ENCODE peak calls at places on chromosomes 6 and 20, in six cellular contexts. Z is HepG2, D is GM12878, H is A549, K is endothelial cell of umbilical vein, Y is K562. T is an unnamed sample.

GRCh38 chr6:36911946-36912555 is 26.3 kb downstream of the C6orf89 start:
- DNase-seq in Z (no peak), D (peak; percentile 11), H (no peak), K (peak; percentile 43), Y (no peak), T (peak; percentile 68)

GRCh38 chr6:27375613-27376079 is 12.9 kb upstream of the ZNF391 start:
- DNase-seq in Z (no peak), D (no peak), H (no peak), K (no peak), Y (peak; percentile 31), T (peak; percentile 76)

GRCh38 chr20:11867286-11867921 is 50.3 kb upstream of the BTBD3 start:
- DNase-seq in Z (no peak), D (no peak), H (no peak), K (no peak), Y (no peak), T (no peak)

GRCh38 chr20:18633411-18633810 is 45.6 kb downstream of the DTD1 start:
- DNase-seq in Z (no peak), D (no peak), H (no peak), K (no peak), Y (no peak), T (no peak)

GRCh38 chr6:150932976-150933375 is 67.5 kb downstream of the MTHFD1L start:
- DNase-seq in Z (no peak), D (no peak), H (no peak), K (no peak), Y (no peak), T (no peak)

GRCh38 chr6:32659856-32660595 is 6.4 kb downstream of the HLA-DQB1 start:
- DNase-seq in Z (no peak), D (no peak), H (no peak), K (no peak), Y (no peak), T (no peak)

GRCh38 chr6:169714178-169714577 is 10.1 kb downstream of the PHF10 start:
- DNase-seq in Z (no peak), D (no peak), H (no peak), K (no peak), Y (no peak), T (no peak)

GRCh38 chr20:40493551-40493950 is 195.5 kb downstream of the MAFB start:
- DNase-seq in Z (no peak), D (no peak), H (no peak), K (no peak), Y (no peak), T (peak; percentile 75)

GRCh38 chr6:402901-403658 is 11.5 kb downstream of the IRF4 start:
- DNase-seq in Z (no peak), D (no peak), H (no peak), K (no peak), Y (no peak), T (no peak)

GRCh38 chr20:34096699-34097420 is 15.2 kb downstream of the EIF2S2 start:
- DNase-seq in Z (no peak), D (no peak), H (no peak), K (no peak), Y (no peak), T (no peak)

GRCh38 chr6:51866867-51867266 is 220.5 kb downstream of the PKHD1 start:
- DNase-seq in Z (no peak), D (no peak), H (no peak), K (no peak), Y (no peak), T (no peak)

GRCh38 chr20:46631874-46632446 is 19.3 kb downstream of the SLC13A3 start:
- DNase-seq in Z (no peak), D (no peak), H (no peak), K (no peak), Y (no peak), T (no peak)

GRCh38 chr6:149895702-149896310 is 2.1 kb downstream of the RAET1E start:
- DNase-seq in Z (no peak), D (no peak), H (peak; percentile 44), K (peak; percentile 58), Y (peak; percentile 7), T (no peak)

GRCh38 chr20:31811796-31812728 is 7.1 kb upstream of the MYLK2 start:
- DNase-seq in Z (no peak), D (no peak), H (no peak), K (peak; percentile 69), Y (peak; percentile 27), T (no peak)

GRCh38 chr6:50820590-50821234 is 2.0 kb downstream of the TFAP2B start:
- DNase-seq in Z (no peak), D (no peak), H (no peak), K (no peak), Y (no peak), T (no peak)

GRCh38 chr20:34579191-34579661 is 20.7 kb downstream of the MAP1LC3A start:
- DNase-seq in Z (peak; percentile 45), D (no peak), H (peak; percentile 69), K (peak; percentile 83), Y (no peak), T (peak; percentile 53)

GRCh38 chr20:47028487-47028886 is 133.8 kb downstream of the EYA2 start:
- DNase-seq in Z (no peak), D (no peak), H (no peak), K (no peak), Y (no peak), T (no peak)

GRCh38 chr6:24743265-24743943 is 24.4 kb upstream of the C6orf62 start:
- DNase-seq in Z (no peak), D (peak; percentile 81), H (peak; percentile 80), K (peak; percentile 95), Y (peak; percentile 38), T (peak; percentile 78)

GRCh38 chr6:118495639-118496296 is 52.3 kb upstream of the PLN start:
- DNase-seq in Z (peak; percentile 35), D (no peak), H (no peak), K (peak; percentile 55), Y (no peak), T (peak; percentile 8)

GRCh38 chr6:81451787-81452186 is 300.7 kb downstream of the TENT5A start:
- DNase-seq in Z (peak; percentile 69), D (no peak), H (peak; percentile 60), K (peak; percentile 6), Y (no peak), T (peak; percentile 67)

GRCh38 chr6:166713608-166714510 is 86.8 kb upstream of the RPS6KA2 start:
- DNase-seq in Z (no peak), D (no peak), H (no peak), K (peak; percentile 58), Y (no peak), T (no peak)

GRCh38 chr6:67431076-67431475 is 1204.0 kb upstream of the ADGRB3 start:
- DNase-seq in Z (no peak), D (no peak), H (no peak), K (peak; percentile 1), Y (no peak), T (no peak)

GRCh38 chr20:49480236-49480635 is 2.2 kb downstream of the KCNB1 start:
- DNase-seq in Z (no peak), D (no peak), H (no peak), K (no peak), Y (no peak), T (no peak)

GRCh38 chr6:47456536-47456975 is 21.0 kb upstream of the CD2AP start:
- DNase-seq in Z (no peak), D (no peak), H (no peak), K (no peak), Y (no peak), T (no peak)

GRCh38 chr20:62297449-62298227 is 5.2 kb upstream of the ADRM1 start:
- DNase-seq in Z (peak; percentile 47), D (no peak), H (no peak), K (no peak), Y (no peak), T (no peak)

GRCh38 chr20:39849664-39850063 is 839.4 kb downstream of the MAFB start:
- DNase-seq in Z (no peak), D (no peak), H (no peak), K (peak; percentile 77), Y (no peak), T (no peak)

GRCh38 chr6:105484238-105485161 is 81.6 kb upstream of the PREP start:
- DNase-seq in Z (peak; percentile 41), D (no peak), H (peak; percentile 56), K (peak; percentile 64), Y (peak; percentile 27), T (peak; percentile 47)

GRCh38 chr6:157831018-157831369 is 7.9 kb downstream of the SNX9 start:
- DNase-seq in Z (no peak), D (no peak), H (no peak), K (peak; percentile 23), Y (no peak), T (no peak)

GRCh38 chr6:35160642-35161041 is 19.5 kb upstream of the TCP11 start:
- DNase-seq in Z (no peak), D (no peak), H (no peak), K (no peak), Y (no peak), T (no peak)

GRCh38 chr20:40945754-40946451 is 82.7 kb upstream of the TOP1 start:
- DNase-seq in Z (peak; percentile 72), D (no peak), H (peak; percentile 59), K (peak; percentile 56), Y (no peak), T (peak; percentile 69)

DNA sequence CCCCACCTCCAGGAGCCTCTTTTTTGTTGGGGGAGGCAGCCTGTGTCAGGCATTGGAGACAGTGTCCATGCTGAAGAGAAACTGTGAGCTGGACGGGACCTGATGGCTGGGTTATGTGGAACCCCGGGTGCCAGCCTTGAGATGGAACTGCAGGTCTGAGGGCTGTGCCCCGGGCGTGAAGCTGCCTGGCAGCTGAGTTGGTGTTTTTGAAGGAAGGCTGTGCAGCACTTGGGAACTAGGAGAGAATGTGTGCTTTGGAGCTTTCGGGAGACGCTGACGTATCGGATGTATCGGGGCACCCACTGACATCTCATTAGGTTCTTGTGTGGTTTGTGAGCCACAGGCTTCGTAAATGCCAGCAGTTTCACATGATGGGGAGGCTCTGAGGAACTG is 2.2 kb downstream of the DLGAP4 start:
- DNase-seq in Z (no peak), D (no peak), H (no peak), K (no peak), Y (no peak), T (no peak)
- H3K4me3 ChIP-seq in Z (no peak overlapping the region), D (no peak overlapping the region), H (no peak overlapping the region), K (no peak overlapping the region), Y (no peak overlapping the region), T (no peak overlapping the region)

GRCh38 chr6:107713214-107713962 is 110.7 kb downstream of the SCML4 start:
- DNase-seq in Z (no peak), D (no peak), H (no peak), K (no peak), Y (no peak), T (peak; percentile 36)
- TF ChIP-seq MYC in Z (no peak), D (no peak), H (no peak), K (no peak), Y (no peak), T (no peak)

GRCh38 chr6:13140972-13141371 is 187.4 kb downstream of the TBC1D7 start:
- DNase-seq in Z (no peak), D (no peak), H (no peak), K (no peak), Y (no peak), T (no peak)
- TF ChIP-seq MAX in Z (no peak), D (no peak), H (no peak), K (no peak), Y (no peak), T (no peak)

DNA sequence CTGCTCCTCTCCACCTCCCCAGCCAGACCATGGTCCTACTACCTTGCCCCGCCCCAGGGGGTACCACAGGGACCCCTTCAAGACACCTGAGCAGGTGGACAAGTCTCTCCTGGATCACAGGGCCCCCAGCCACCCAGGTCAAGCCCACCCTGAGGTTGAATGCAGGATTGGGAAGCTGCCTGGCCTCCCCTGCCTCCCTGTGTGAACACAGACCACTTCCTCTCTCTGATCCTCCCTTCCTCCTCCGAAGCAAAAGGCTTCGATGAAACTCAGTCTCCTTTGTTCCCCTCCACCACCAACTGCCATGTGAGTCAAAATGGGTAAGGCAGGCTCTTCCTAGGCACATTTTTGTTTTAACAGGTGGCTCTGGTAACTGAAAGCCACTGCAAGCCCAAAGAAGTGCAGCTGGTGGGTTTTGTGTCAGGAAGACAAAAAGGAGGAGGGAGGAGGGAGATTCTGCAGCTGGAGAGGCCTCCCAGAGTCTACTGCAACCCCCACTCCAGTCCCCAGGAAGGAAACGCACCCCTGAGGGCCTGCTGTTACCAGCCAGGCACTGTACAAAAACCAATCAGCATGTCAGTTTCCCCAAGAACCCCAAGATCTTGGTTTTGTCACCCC is 5.4 kb downstream of the ADA start:
- DNase-seq in Z (no peak), D (peak; percentile 90), H (no peak), K (peak; percentile 65), Y (no peak), T (peak; percentile 97)
- H3K4me3 ChIP-seq in Z (no peak overlapping the region), D (peak overlapping the region; percentile 55), H (no peak overlapping the region), K (no peak overlapping the region), Y (no peak overlapping the region), T (peak overlapping the region; percentile 32)